ENCODE peak calls at places on chromosomes 4 and X, in seven cellular contexts. I is left lung, T is IMR-90, H is tibial artery, V is left ventricle myocardium inferior, A is tibial nerve, X is HL-60. G is an unnamed sample.

GRCh38 chr4:87188932-87189331 is 31.5 kb downstream of the KLHL8 start:
- DNase-seq in I (no peak), T (no peak), X (peak), A (no peak), V (no peak), H (no peak), G (no peak)

GRCh38 chr4:145635117-145635516 is 15.9 kb downstream of the MMAA start:
- DNase-seq in T (no peak), V (no peak), H (no peak), A (no peak), X (no peak), I (no peak), G (no peak)

GRCh38 chr4:155666701-155667537 is at the start of gene GUCY1A1:
- DNase-seq in X (no peak), I (peak), V (peak), H (peak), A (no peak), T (no peak), G (peak)

GRCh38 chr4:166501941-166502382 is 628.9 kb downstream of the TLL1 start:
- DNase-seq in A (no peak), I (no peak), T (no peak), H (no peak), V (no peak), X (no peak), G (no peak)

GRCh38 chrX:8748855-8749254 is 16.9 kb upstream of the ANOS1 start:
- DNase-seq in H (no peak), I (no peak), X (no peak), V (no peak), A (no peak), T (peak), G (no peak)

GRCh38 chrX:151780621-151781020 is 46.1 kb downstream of the CNGA2 start:
- DNase-seq in X (no peak), A (no peak), T (no peak), I (no peak), H (no peak), V (no peak), G (no peak)

GRCh38 chr4:89929425-89930272 is 35.0 kb downstream of the MMRN1 start:
- DNase-seq in X (no peak), A (no peak), I (no peak), V (no peak), H (no peak), T (no peak), G (no peak)

GRCh38 chr4:20760053-20760452 is 59.8 kb downstream of the PACRGL start:
- DNase-seq in A (no peak), I (no peak), T (no peak), X (no peak), V (no peak), H (no peak), G (no peak)

GRCh38 chrX:103254171-103254824 is 657 bp downstream of the TCEAL8 start:
- DNase-seq in V (peak), T (peak), A (peak), I (peak), X (no peak), H (peak), G (peak)

GRCh38 chr4:168522371-168522770 is 25.5 kb downstream of the PALLD start:
- DNase-seq in V (no peak), T (no peak), X (no peak), H (no peak), I (no peak), A (no peak), G (no peak)

GRCh38 chr4:137390141-137390540 is 142.2 kb downstream of the PCDH18 start:
- DNase-seq in T (peak), H (no peak), X (no peak), A (no peak), I (no peak), V (no peak), G (no peak)

GRCh38 chr4:155950461-155950860 is 3.2 kb downstream of the CTSO start:
- DNase-seq in X (no peak), I (no peak), H (no peak), V (no peak), T (no peak), A (no peak), G (no peak)

GRCh38 chr4:131450572-131451209 is 1698.4 kb upstream of the PCDH10 start:
- DNase-seq in I (no peak), V (no peak), T (no peak), X (no peak), A (no peak), H (no peak), G (no peak)

GRCh38 chrX:131795442-131796229 is 227.5 kb upstream of the STK26 start:
- DNase-seq in X (no peak), A (no peak), T (no peak), I (no peak), V (no peak), H (no peak), G (peak)

GRCh38 chrX:16722481-16722880 is 3.1 kb downstream of the SYAP1 start:
- DNase-seq in I (no peak), H (no peak), T (peak), V (no peak), X (no peak), A (no peak), G (no peak)

GRCh38 chr4:159267023-159267939 is 164.4 kb downstream of the RAPGEF2 start:
- DNase-seq in T (peak), A (no peak), V (no peak), X (no peak), H (no peak), I (no peak), G (no peak)

GRCh38 chr4:175431635-175432034 is 380.4 kb downstream of the GPM6A start:
- DNase-seq in A (no peak), X (no peak), T (no peak), V (no peak), I (no peak), H (no peak), G (no peak)

GRCh38 chr4:60611762-60612496 is 588.2 kb upstream of the ADGRL3 start:
- DNase-seq in T (peak), I (no peak), H (no peak), V (no peak), X (no peak), A (no peak), G (no peak)

GRCh38 chr4:77023920-77024319 is 51.9 kb downstream of the CCNI start:
- DNase-seq in X (no peak), T (no peak), H (no peak), A (no peak), I (peak), V (no peak), G (no peak)

GRCh38 chr4:109739547-109739946 is 9.7 kb upstream of the PLA2G12A start:
- DNase-seq in A (no peak), V (no peak), T (peak), H (no peak), I (no peak), X (no peak), G (no peak)

GRCh38 chrX:68365356-68365755 is 67.9 kb downstream of the OPHN1 start:
- DNase-seq in A (no peak), T (peak), V (no peak), X (no peak), I (no peak), H (no peak), G (no peak)

GRCh38 chrX:133297284-133297683 is 79.1 kb upstream of the TFDP3 start:
- DNase-seq in A (no peak), H (no peak), X (no peak), T (peak), V (no peak), I (no peak), G (no peak)

GRCh38 chr4:88075336-88075735 is 67.9 kb downstream of the PKD2 start:
- DNase-seq in X (no peak), T (no peak), H (no peak), A (no peak), V (no peak), I (no peak), G (no peak)

GRCh38 chrX:103212749-103213457 is 2.0 kb upstream of the BEX4 start:
- DNase-seq in I (no peak), A (no peak), T (no peak), X (no peak), H (no peak), V (no peak), G (no peak)

GRCh38 chr4:151418385-151418784 is 9.4 kb downstream of the FHIP1A start:
- DNase-seq in I (no peak), T (peak), A (no peak), H (no peak), V (no peak), X (no peak), G (no peak)

GRCh38 chr4:121738780-121739547 is 26.0 kb downstream of the SMIM43 start:
- DNase-seq in A (no peak), H (no peak), X (no peak), V (no peak), T (peak), I (no peak), G (no peak)

GRCh38 chr4:124499266-124499665 is 213.3 kb downstream of the ANKRD50 start:
- DNase-seq in A (no peak), T (no peak), H (no peak), X (no peak), I (no peak), V (no peak), G (no peak)

GRCh38 chr4:13920111-13920875 is 292.8 kb upstream of the BOD1L1 start:
- DNase-seq in A (no peak), T (peak), X (no peak), H (no peak), I (no peak), V (no peak), G (no peak)

GRCh38 chr4:114535725-114536124 is 62.9 kb upstream of the UGT8 start:
- DNase-seq in V (no peak), T (no peak), H (no peak), X (no peak), I (no peak), A (no peak), G (no peak)

GRCh38 chrX:153861147-153861546 is 24.8 kb downstream of the L1CAM start:
- DNase-seq in X (no peak), V (no peak), I (no peak), T (no peak), H (no peak), A (no peak), G (no peak)

GRCh38 chr4:39406763-39407583 is at the start of gene KLB:
- DNase-seq in A (no peak), X (no peak), I (no peak), T (no peak), H (no peak), V (no peak), G (no peak)

GRCh38 chr4:39410415-39410814 is 3.7 kb downstream of the KLB start:
- DNase-seq in H (no peak), V (no peak), T (no peak), A (no peak), X (no peak), I (no peak), G (no peak)

DNA sequence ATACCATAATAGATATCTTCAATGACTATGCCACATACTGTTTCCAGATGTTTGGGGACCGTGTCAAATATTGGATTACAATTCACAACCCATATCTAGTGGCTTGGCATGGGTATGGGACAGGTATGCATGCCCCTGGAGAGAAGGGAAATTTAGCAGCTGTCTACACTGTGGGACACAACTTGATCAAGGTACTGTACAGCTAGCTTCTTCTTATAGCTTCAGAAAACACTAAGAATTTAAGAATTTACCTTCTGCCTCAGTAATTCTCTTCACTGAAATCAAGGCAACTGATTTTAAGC is 805 bp downstream of the KLB start:
- DNase-seq in X (no peak), T (no peak), A (no peak), V (no peak), H (no peak), I (no peak), G (peak)
- H3K27ac ChIP-seq in X (no peak), T (no peak), A (no peak), V (no peak), H (no peak), I (no peak), G (peak)

DNA sequence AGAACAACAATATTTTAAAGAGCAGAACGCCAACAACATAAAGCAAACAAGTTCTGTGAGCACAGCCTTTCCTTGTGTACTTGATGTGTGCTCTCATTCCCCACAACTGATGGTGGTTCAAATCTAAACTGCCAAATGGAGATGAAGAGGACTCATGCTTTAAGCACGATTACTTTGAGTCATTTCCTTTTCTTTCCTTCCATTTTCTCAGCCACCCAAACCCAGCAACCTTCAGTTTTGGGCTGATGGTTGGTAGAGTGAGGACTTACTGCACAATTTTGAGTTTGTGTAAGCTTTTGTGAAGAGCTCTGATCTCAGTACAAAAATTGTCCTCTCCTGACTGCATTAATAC is 1.7 kb downstream of the NSD2 start:
- DNase-seq in X (no peak), H (no peak), V (no peak), I (no peak), T (peak), A (no peak), G (no peak)
- H3K27ac ChIP-seq in X (peak), H (peak), V (peak), I (peak), T (peak), A (no peak), G (no peak)

GRCh38 chr4:53558061-53558801 is 33.1 kb downstream of the LNX1 start:
- DNase-seq in V (no peak), A (no peak), I (no peak), H (no peak), T (peak), X (no peak), G (no peak)
- H3K27ac ChIP-seq in V (peak), A (no peak), I (no peak), H (no peak), T (no peak), X (no peak), G (no peak)

GRCh38 chr4:22508376-22508775 is 7.5 kb downstream of the ADGRA3 start:
- DNase-seq in H (no peak), A (no peak), T (peak), X (no peak), V (no peak), I (no peak), G (no peak)
- H3K27ac ChIP-seq in H (no peak), A (no peak), T (no peak), X (no peak), V (no peak), I (no peak), G (no peak)

GRCh38 chrX:40090961-40091360 is 6.8 kb downstream of the BCOR start:
- DNase-seq in I (no peak), H (no peak), A (no peak), V (no peak), T (no peak), X (no peak), G (no peak)
- H3K27ac ChIP-seq in I (no peak), H (peak), A (peak), V (no peak), T (no peak), X (no peak), G (no peak)

GRCh38 chrX:65035451-65035779 is 59.2 kb upstream of the ZC4H2 start:
- DNase-seq in I (peak), H (peak), T (peak), X (no peak), V (peak), A (peak), G (peak)
- H3K27ac ChIP-seq in I (peak), H (peak), T (no peak), X (no peak), V (peak), A (peak), G (peak)

DNA sequence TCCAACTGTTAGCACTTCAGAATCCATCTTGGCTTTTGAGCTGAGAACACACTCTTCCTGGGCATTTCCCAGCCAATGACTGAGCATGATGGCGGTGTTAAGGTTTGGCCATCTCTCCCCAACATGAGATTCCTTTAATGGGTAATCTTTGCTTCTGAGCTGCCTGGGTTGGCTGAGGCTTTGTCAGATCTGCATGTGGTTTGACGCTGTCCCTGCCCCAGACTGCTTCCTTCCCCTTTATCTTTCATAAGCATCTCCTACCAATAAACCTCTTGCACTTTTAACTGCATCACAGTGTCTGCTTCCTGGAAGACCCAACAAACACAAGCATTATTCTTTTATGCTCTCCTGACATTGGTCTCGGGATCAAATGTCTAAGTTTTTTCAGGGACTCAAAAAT is 31.5 kb upstream of the DIPK2B start:
- DNase-seq in V (no peak), X (no peak), A (no peak), H (no peak), T (no peak), I (no peak), G (no peak)
- H3K27ac ChIP-seq in V (no peak), X (no peak), A (no peak), H (no peak), T (no peak), I (no peak), G (no peak)

GRCh38 chrX:136781180-136781797 is 557 bp upstream of the ARHGEF6 start:
- DNase-seq in T (no peak), H (no peak), X (no peak), I (no peak), V (peak), A (no peak), G (no peak)
- H3K27ac ChIP-seq in T (no peak), H (peak), X (peak), I (peak), V (peak), A (peak), G (no peak)

GRCh38 chr4:184385705-184386141 is 88.6 kb downstream of the IRF2 start:
- DNase-seq in H (peak), I (no peak), V (peak), X (no peak), A (no peak), T (no peak), G (no peak)
- H3K27ac ChIP-seq in H (peak), I (peak), V (peak), X (no peak), A (peak), T (peak), G (no peak)